ENCODE peak calls at places on chromosomes 13 and 19, in six cellular contexts. D is NB4, N is lower leg skin, M is cardiac fibroblast, F is kidney, Y is endodermal cell. Z is an unnamed sample.

GRCh38 chr19:2827840-2828489 is 8.3 kb downstream of the ZNF554 start:
- DNase-seq in N (no peak), M (no peak), D (peak; percentile 70), F (no peak), Y (no peak), Z (no peak)

GRCh38 chr13:106176103-106176502 is 359.4 kb downstream of the EFNB2 start:
- DNase-seq in F (no peak), Y (no peak), D (no peak), M (peak; percentile 33), N (no peak), Z (no peak)

GRCh38 chr19:31140717-31141116 is 208.5 kb downstream of the TSHZ3 start:
- DNase-seq in F (no peak), M (peak; percentile 76), N (peak; percentile 60), D (no peak), Y (no peak), Z (peak; percentile 54)

GRCh38 chr19:17125052-17125727 is 49.6 kb downstream of the MYO9B start:
- DNase-seq in N (no peak), F (no peak), D (no peak), Y (no peak), M (no peak), Z (no peak)

GRCh38 chr13:30722361-30722760 is 13.0 kb upstream of the ALOX5AP start:
- DNase-seq in D (no peak), Y (no peak), F (no peak), N (no peak), M (peak; percentile 24), Z (no peak)

GRCh38 chr13:39876258-39876657 is 220.8 kb downstream of the COG6 start:
- DNase-seq in M (peak; percentile 98), F (no peak), D (peak; percentile 11), N (no peak), Y (no peak), Z (peak; percentile 87)

GRCh38 chr13:93872376-93872775 is 607.1 kb downstream of the DCT start:
- DNase-seq in Y (no peak), M (no peak), D (no peak), F (no peak), N (no peak), Z (no peak)

GRCh38 chr19:43774103-43774939 is 6.5 kb downstream of the KCNN4 start:
- DNase-seq in M (peak; percentile 71), Y (peak; percentile 94), D (no peak), N (no peak), F (no peak), Z (peak; percentile 45)

GRCh38 chr13:86569119-86569518 is 769.9 kb upstream of the SLITRK6 start:
- DNase-seq in N (no peak), D (no peak), F (no peak), M (no peak), Y (no peak), Z (peak; percentile 10)

GRCh38 chr19:11020982-11021759 is 60.3 kb downstream of the SMARCA4 start:
- DNase-seq in F (no peak), M (no peak), Y (no peak), N (no peak), D (no peak), Z (no peak)

GRCh38 chr19:799076-799881 is 2.0 kb downstream of the PTBP1 start:
- DNase-seq in D (peak; percentile 50), F (peak; percentile 79), N (no peak), M (peak; percentile 59), Y (peak; percentile 77), Z (peak; percentile 47)

GRCh38 chr19:695350-695949 is at the start of gene PRSS57:
- DNase-seq in F (peak; percentile 72), D (peak; percentile 87), M (no peak), N (no peak), Y (no peak), Z (no peak)

GRCh38 chr19:48997972-48998371 is 4.3 kb downstream of the RUVBL2 start:
- DNase-seq in M (peak; percentile 76), F (no peak), N (no peak), D (peak; percentile 73), Y (peak; percentile 93), Z (peak; percentile 68)

GRCh38 chr13:28475916-28476725 is 18.8 kb downstream of the FLT1 start:
- DNase-seq in D (peak; percentile 84), F (no peak), Y (no peak), N (no peak), M (peak; percentile 94), Z (peak; percentile 86)

GRCh38 chr13:55361141-55361540 is 1779.6 kb upstream of the PRR20A start:
- DNase-seq in M (no peak), D (no peak), Y (no peak), F (no peak), N (no peak), Z (no peak)

GRCh38 chr13:74084375-74084902 is 49.8 kb downstream of the KLF12 start:
- DNase-seq in D (no peak), M (no peak), N (no peak), F (no peak), Y (no peak), Z (no peak)

GRCh38 chr19:34662919-34663318 is 14.0 kb downstream of the SCGB2B2 start:
- DNase-seq in M (peak; percentile 22), F (no peak), Y (peak; percentile 74), N (no peak), D (peak; percentile 61), Z (peak; percentile 36)

GRCh38 chr19:46537136-46538097 is 41.8 kb upstream of the PNMA8B start:
- DNase-seq in F (no peak), M (peak; percentile 63), Y (peak; percentile 85), N (peak; percentile 92), D (peak; percentile 64), Z (peak; percentile 51)

GRCh38 chr13:109509154-109509905 is 277.1 kb downstream of the IRS2 start:
- DNase-seq in F (no peak), D (peak; percentile 16), M (peak; percentile 66), Y (no peak), N (no peak), Z (peak; percentile 84)

GRCh38 chr19:2627319-2627829 is 75.1 kb downstream of the GNG7 start:
- DNase-seq in Y (no peak), D (peak; percentile 68), M (peak; percentile 99), N (peak; percentile 93), F (peak; percentile 95), Z (peak; percentile 100)

GRCh38 chr13:99176309-99177276 is 24.1 kb upstream of the UBAC2 start:
- DNase-seq in F (peak; percentile 77), N (peak; percentile 94), M (peak; percentile 63), D (peak; percentile 76), Y (peak; percentile 94), Z (peak; percentile 68)

GRCh38 chr19:18196511-18196845 is 3.5 kb downstream of the MPV17L2 start:
- DNase-seq in D (no peak), N (no peak), M (no peak), Y (no peak), F (no peak), Z (no peak)

GRCh38 chr19:18192673-18193387 is at the start of gene MPV17L2:
- DNase-seq in N (peak; percentile 100), M (peak; percentile 100), Y (peak; percentile 100), F (peak; percentile 100), D (peak; percentile 100), Z (peak; percentile 100)

GRCh38 chr19:18193388-18194207 is 580 bp downstream of the MPV17L2 start:
- DNase-seq in D (peak; percentile 27), N (no peak), F (no peak), M (no peak), Y (peak; percentile 67), Z (peak; percentile 40)

GRCh38 chr19:18194554-18195238 is 1.7 kb downstream of the MPV17L2 start:
- DNase-seq in M (no peak), F (no peak), D (no peak), N (no peak), Y (peak; percentile 90), Z (peak; percentile 47)

GRCh38 chr19:18194208-18194530 is 1.2 kb downstream of the MPV17L2 start:
- DNase-seq in M (no peak), F (no peak), N (no peak), Y (no peak), D (no peak), Z (no peak)
- H3K4me3 ChIP-seq in M (peak overlapping the region; percentile 83), F (peak overlapping the region; percentile 76), N (no peak overlapping the region), Y (peak overlapping the region; percentile 93), D (peak overlapping the region; percentile 69), Z (peak overlapping the region; percentile 80)

GRCh38 chr19:42053037-42053935 is 16.7 kb downstream of the GRIK5 start:
- DNase-seq in D (no peak), Y (no peak), F (no peak), M (no peak), N (no peak), Z (peak; percentile 60)
- H3K4me3 ChIP-seq in D (no peak overlapping the region), Y (no peak overlapping the region), F (no peak overlapping the region), M (no peak overlapping the region), N (no peak overlapping the region), Z (no peak overlapping the region)

GRCh38 chr13:110907951-110908898 is 6.6 kb downstream of the ANKRD10 start:
- DNase-seq in M (peak; percentile 51), F (no peak), Y (peak; percentile 82), N (no peak), D (no peak), Z (peak; percentile 97)
- H3K4me3 ChIP-seq in M (no peak overlapping the region), F (no peak overlapping the region), Y (no peak overlapping the region), N (no peak overlapping the region), D (no peak overlapping the region), Z (no peak overlapping the region)

GRCh38 chr19:18224525-18225354 is 1.5 kb downstream of the PDE4C start:
- DNase-seq in M (peak; percentile 99), Y (peak; percentile 99), F (peak; percentile 100), D (no peak), N (peak; percentile 99), Z (peak; percentile 99)
- H3K4me3 ChIP-seq in M (peak overlapping the region; percentile 52), Y (peak overlapping the region; percentile 90), F (peak overlapping the region; percentile 63), D (no peak overlapping the region), N (no peak overlapping the region), Z (peak overlapping the region; percentile 43)

DNA sequence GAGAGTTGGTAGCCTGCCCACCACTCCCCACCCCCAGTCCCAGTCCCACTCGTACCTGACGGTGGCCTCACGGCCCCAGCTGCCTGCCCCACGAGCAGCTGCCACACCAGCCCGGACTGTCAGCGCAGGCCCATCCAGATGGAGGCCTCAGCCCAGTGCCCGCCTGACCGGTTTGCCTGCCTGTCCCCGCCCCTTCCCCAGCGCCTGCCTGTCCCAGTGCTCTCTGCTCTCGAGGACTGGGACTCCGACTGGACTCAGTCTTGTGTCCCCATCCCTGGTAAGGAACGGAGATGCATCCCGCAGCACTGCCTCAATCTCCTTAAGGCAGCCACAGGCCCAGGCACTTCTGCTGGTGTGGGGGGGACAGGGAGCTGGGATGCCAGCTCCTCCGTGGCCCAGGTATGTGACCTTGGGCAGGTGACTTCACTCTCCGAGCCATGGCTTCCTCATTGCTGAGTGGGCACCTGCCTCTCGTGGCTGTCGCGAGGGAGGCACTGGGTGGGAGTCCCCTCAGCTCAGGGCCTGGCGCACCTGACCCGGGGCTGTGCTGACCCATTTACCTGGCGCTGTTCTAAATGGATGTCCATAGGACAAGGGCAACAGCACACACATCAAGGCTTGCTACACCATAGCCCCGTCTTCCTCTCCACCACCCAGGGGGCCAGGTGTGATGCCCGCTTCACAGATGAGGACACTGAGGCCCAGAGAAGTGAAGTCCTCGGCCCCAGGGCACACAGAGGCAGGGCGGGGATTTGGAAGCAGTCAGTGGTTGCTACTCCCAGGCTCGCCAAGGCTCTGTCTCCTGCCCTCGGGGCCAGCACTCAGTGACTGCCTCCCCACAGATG is at the start of gene NKPD1:
- DNase-seq in N (peak; percentile 91), D (no peak), M (no peak), Y (peak; percentile 78), F (peak; percentile 83), Z (peak; percentile 76)
- H3K4me3 ChIP-seq in N (no peak within 1 kb of the TSS), D (no peak within 1 kb of the TSS), M (no peak within 1 kb of the TSS), Y (no peak within 1 kb of the TSS), F (no peak within 1 kb of the TSS), Z (no peak within 1 kb of the TSS)

GRCh38 chr19:38662508-38663155 is 15.2 kb downstream of the ACTN4 start:
- DNase-seq in Y (no peak), D (no peak), M (no peak), F (no peak), N (no peak), Z (no peak)
- H3K4me3 ChIP-seq in Y (no peak overlapping the region), D (no peak overlapping the region), M (no peak overlapping the region), F (peak overlapping the region; percentile 5), N (no peak overlapping the region), Z (no peak overlapping the region)

Z was measured in epithelial cell of esophagus.